ENCODE peak calls at places on chromosomes 11 and 22, in six cellular contexts. O, V, Q, A, L and G are unnamed samples.

GRCh38 chr11:66277475-66278391 is at the start of gene CNIH2:
- DNase-seq in O (no peak), L (peak; percentile 76), A (peak; percentile 93), V (no peak), Q (no peak), G (peak; percentile 77)

GRCh38 chr11:130894322-130895025 is 21.8 kb downstream of the SNX19 start:
- DNase-seq in L (peak; percentile 62), V (peak; percentile 57), O (peak; percentile 15), Q (peak; percentile 38), A (peak; percentile 57), G (peak; percentile 69)

GRCh38 chr11:117700551-117700950 is 96.5 kb downstream of the DSCAML1 start:
- DNase-seq in O (no peak), L (no peak), Q (no peak), V (no peak), A (no peak), G (no peak)

GRCh38 chr22:25236417-25236816 is 17.0 kb downstream of the CRYBB2 start:
- DNase-seq in V (no peak), A (no peak), L (no peak), O (no peak), Q (no peak), G (no peak)

GRCh38 chr11:15157738-15158137 is 43.0 kb downstream of the INSC start:
- DNase-seq in O (no peak), V (no peak), A (no peak), Q (no peak), L (no peak), G (no peak)

GRCh38 chr11:57432714-57433163 is 5.8 kb upstream of the SLC43A3 start:
- DNase-seq in V (no peak), Q (no peak), A (no peak), L (peak; percentile 74), O (no peak), G (no peak)

GRCh38 chr22:22935056-22935545 is 47.5 kb downstream of the IGLL5 start:
- DNase-seq in A (no peak), O (no peak), Q (no peak), V (no peak), L (peak; percentile 60), G (no peak)

GRCh38 chr22:35661377-35661937 is 13.2 kb downstream of the APOL6 start:
- DNase-seq in L (no peak), V (no peak), A (no peak), O (no peak), Q (no peak), G (no peak)

GRCh38 chr11:68927280-68928107 is 23.8 kb downstream of the IGHMBP2 start:
- DNase-seq in V (no peak), L (no peak), Q (no peak), A (no peak), O (peak; percentile 42), G (no peak)

GRCh38 chr11:8331767-8332166 is 68.1 kb upstream of the LMO1 start:
- DNase-seq in L (no peak), O (no peak), Q (no peak), A (no peak), V (no peak), G (no peak)

GRCh38 chr11:18761144-18761543 is 30.5 kb downstream of the PTPN5 start:
- DNase-seq in A (no peak), O (no peak), V (no peak), L (no peak), Q (no peak), G (no peak)

GRCh38 chr11:88015170-88015569 is 160.1 kb downstream of the RAB38 start:
- DNase-seq in A (no peak), L (no peak), V (no peak), O (no peak), Q (no peak), G (no peak)

GRCh38 chr22:25762147-25762546 is 20.2 kb downstream of the MYO18B start:
- DNase-seq in A (no peak), L (peak; percentile 76), O (no peak), Q (no peak), V (no peak), G (no peak)

DNA sequence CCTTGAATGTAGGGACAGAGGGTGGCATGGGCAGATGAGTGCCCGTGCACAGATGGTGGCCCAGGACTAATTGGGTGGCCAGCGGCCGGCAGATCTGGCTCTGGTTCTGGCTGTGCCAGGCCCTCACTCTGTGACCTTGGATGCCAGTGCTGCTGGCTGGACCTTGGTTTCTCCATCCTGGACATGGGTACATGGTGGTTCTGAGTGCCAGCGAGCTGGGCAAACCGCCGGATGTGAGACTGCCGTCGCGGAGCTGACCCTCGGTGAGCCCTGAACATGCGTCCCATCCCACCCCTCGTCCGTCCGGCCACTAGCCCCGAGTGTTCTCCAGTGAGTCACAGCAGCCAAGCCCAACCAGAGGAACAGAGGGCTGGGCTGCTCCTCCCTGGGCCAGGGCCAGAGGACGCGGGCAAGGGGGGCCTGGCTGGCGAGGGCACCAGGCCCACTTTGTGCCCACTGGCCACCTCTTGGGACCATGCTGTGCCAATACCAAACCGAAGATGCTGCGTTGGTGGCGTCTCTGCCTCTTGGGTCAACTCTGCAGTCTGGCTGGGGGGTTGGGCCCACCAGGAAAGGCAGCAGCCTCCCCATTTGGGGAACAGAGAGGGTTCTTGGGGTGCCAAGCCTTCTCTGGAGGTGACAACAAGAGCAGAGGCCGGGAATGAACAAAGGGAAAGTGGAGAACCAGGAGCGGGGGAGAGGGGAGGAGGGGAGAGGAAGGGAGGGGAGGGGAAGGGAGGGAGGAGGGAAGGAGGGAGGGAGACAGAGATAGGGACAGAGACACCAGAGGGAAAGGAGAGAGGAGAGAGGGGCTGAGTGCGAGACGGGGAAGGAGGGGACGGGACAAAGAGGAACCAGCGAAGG is 10.7 kb downstream of the LSP1 start:
- DNase-seq in O (no peak), V (no peak), A (peak; percentile 86), Q (peak; percentile 68), L (peak; percentile 56), G (no peak)
- TF ChIP-seq JUND in O (no peak), V (peak; percentile 85), A (no peak), Q (no peak), L (no peak), G (no peak)

GRCh38 chr22:44702479-44703219 is 645 bp downstream of the PRR5 start:
- DNase-seq in L (no peak), Q (no peak), A (peak; percentile 59), V (no peak), O (no peak), G (peak; percentile 28)
- TF ChIP-seq JUND in L (no peak), Q (no peak), A (no peak), V (no peak), O (no peak), G (no peak)

DNA sequence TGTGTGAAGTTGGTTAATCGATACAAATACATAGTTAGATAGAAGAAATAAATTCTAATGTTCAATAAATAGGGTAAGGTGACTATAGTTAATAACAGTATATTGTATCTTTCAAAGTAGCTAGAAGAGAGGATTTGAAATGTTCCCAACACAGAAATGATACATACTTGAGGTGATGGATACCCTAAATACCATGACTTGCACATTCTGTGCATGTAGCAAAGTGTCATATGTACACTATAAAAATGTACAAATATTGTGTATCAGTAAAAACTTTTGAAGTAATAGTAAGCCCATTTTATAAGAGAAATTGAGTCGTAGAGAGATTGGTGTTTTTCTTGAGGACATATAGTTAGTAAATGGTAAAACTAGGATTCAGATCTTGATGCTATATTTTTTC is 56.4 kb upstream of the PGR start:
- DNase-seq in A (no peak), L (no peak), O (no peak), Q (no peak), V (no peak), G (no peak)
- TF ChIP-seq JUND in A (no peak), L (no peak), O (no peak), Q (no peak), V (no peak), G (no peak)

GRCh38 chr22:47797546-47797945 is 1035.1 kb downstream of the TBC1D22A start:
- DNase-seq in L (no peak), Q (no peak), V (no peak), O (no peak), A (no peak), G (no peak)

GRCh38 chr22:47794851-47795250 is 1032.4 kb downstream of the TBC1D22A start:
- DNase-seq in A (no peak), O (no peak), Q (no peak), V (no peak), L (no peak), G (no peak)

GRCh38 chr22:47796128-47796908 is 1033.9 kb downstream of the TBC1D22A start:
- DNase-seq in A (no peak), V (no peak), Q (no peak), O (no peak), L (no peak), G (no peak)

GRCh38 chr22:47795477-47796127 is 1033.2 kb downstream of the TBC1D22A start:
- DNase-seq in V (no peak), Q (no peak), O (no peak), A (no peak), L (no peak), G (no peak)

GRCh38 chr22:47793304-47794101 is 1031.1 kb downstream of the TBC1D22A start:
- DNase-seq in O (no peak), V (no peak), Q (no peak), L (no peak), A (no peak), G (no peak)
- TF ChIP-seq JUND in O (no peak), V (no peak), Q (no peak), L (no peak), A (no peak), G (no peak)

GRCh38 chr22:27372969-27373670 is 428.4 kb downstream of the MN1 start:
- DNase-seq in O (no peak), L (no peak), Q (no peak), A (no peak), V (peak; percentile 84), G (no peak)
- TF ChIP-seq JUND in O (no peak), L (no peak), Q (no peak), A (no peak), V (no peak), G (no peak)

GRCh38 chr11:35916270-35916669 is 27.6 kb upstream of the LDLRAD3 start:
- DNase-seq in L (no peak), Q (no peak), O (no peak), A (no peak), V (no peak), G (no peak)

GRCh38 chr11:35914824-35915223 is 29.0 kb upstream of the LDLRAD3 start:
- DNase-seq in A (no peak), V (no peak), L (no peak), Q (no peak), O (no peak), G (peak; percentile 35)

GRCh38 chr11:35919244-35919643 is 24.6 kb upstream of the LDLRAD3 start:
- DNase-seq in Q (no peak), L (no peak), V (no peak), A (no peak), O (no peak), G (no peak)

GRCh38 chr11:35917676-35918075 is 26.2 kb upstream of the LDLRAD3 start:
- DNase-seq in O (no peak), Q (no peak), L (no peak), V (no peak), A (no peak), G (no peak)

GRCh38 chr11:35918716-35919115 is 25.1 kb upstream of the LDLRAD3 start:
- DNase-seq in Q (no peak), V (no peak), L (no peak), A (no peak), O (no peak), G (no peak)
- TF ChIP-seq JUND in Q (no peak), V (no peak), L (no peak), A (no peak), O (no peak), G (no peak)

GRCh38 chr11:46363455-46363920 is 16.2 kb downstream of the DGKZ start:
- DNase-seq in V (no peak), O (no peak), A (peak; percentile 77), Q (peak; percentile 52), L (no peak), G (peak; percentile 93)
- TF ChIP-seq JUND in V (no peak), O (no peak), A (no peak), Q (no peak), L (no peak), G (no peak)

GRCh38 chr11:132402056-132402684 is 1031.8 kb downstream of the NTM start:
- DNase-seq in Q (no peak), V (peak; percentile 46), O (peak; percentile 24), A (peak; percentile 69), L (no peak), G (no peak)
- TF ChIP-seq JUND in Q (no peak), V (no peak), O (no peak), A (no peak), L (no peak), G (no peak)